ENCODE peak calls at places on chromosome 11, in four cellular contexts. One of them, this sample, is unnamed.

GRCh38 chr11:125923012-125923579 is 18.8 kb downstream of the DDX25 start:
- DNase-seq in colonic mucosa: peak; percentile 78
- DNase-seq in lower lobe of right lung: no peak
- DNase-seq in mesothelial cell of epicardium: no peak
- DNase-seq in this sample: peak; percentile 57

GRCh38 chr11:73188301-73188700 is 29.8 kb upstream of the P2RY2 start:
- DNase-seq in colonic mucosa: no peak
- DNase-seq in lower lobe of right lung: no peak
- DNase-seq in mesothelial cell of epicardium: no peak
- DNase-seq in this sample: peak; percentile 20

GRCh38 chr11:73308003-73308962 is at the start of gene ARHGEF17:
- DNase-seq in mesothelial cell of epicardium: peak; percentile 66
- DNase-seq in colonic mucosa: peak; percentile 68
- DNase-seq in lower lobe of right lung: peak; percentile 79
- DNase-seq in this sample: peak; percentile 79

GRCh38 chr11:123566852-123567251 is 87.6 kb downstream of the SCN3B start:
- DNase-seq in mesothelial cell of epicardium: no peak
- DNase-seq in lower lobe of right lung: no peak
- DNase-seq in colonic mucosa: no peak
- DNase-seq in this sample: no peak

GRCh38 chr11:7251836-7252682 is at the start of gene SYT9:
- DNase-seq in mesothelial cell of epicardium: peak; percentile 44
- DNase-seq in lower lobe of right lung: peak; percentile 62
- DNase-seq in colonic mucosa: peak; percentile 34
- DNase-seq in this sample: peak; percentile 45

GRCh38 chr11:15114501-15115475 is at the start of gene INSC:
- DNase-seq in lower lobe of right lung: no peak
- DNase-seq in colonic mucosa: no peak
- DNase-seq in mesothelial cell of epicardium: no peak
- DNase-seq in this sample: peak; percentile 38

GRCh38 chr11:7032692-7033091 is 12.4 kb downstream of the NLRP14 start:
- DNase-seq in mesothelial cell of epicardium: no peak
- DNase-seq in colonic mucosa: no peak
- DNase-seq in lower lobe of right lung: no peak
- DNase-seq in this sample: no peak

GRCh38 chr11:31870609-31871309 is 59.6 kb upstream of the PAX6 start:
- DNase-seq in lower lobe of right lung: peak; percentile 47
- DNase-seq in colonic mucosa: peak; percentile 37
- DNase-seq in mesothelial cell of epicardium: no peak
- DNase-seq in this sample: peak; percentile 45

GRCh38 chr11:19072464-19072863 is 11.9 kb upstream of the MRGPRX2 start:
- DNase-seq in colonic mucosa: peak; percentile 92
- DNase-seq in mesothelial cell of epicardium: no peak
- DNase-seq in lower lobe of right lung: peak; percentile 46
- DNase-seq in this sample: peak; percentile 90

GRCh38 chr11:5689551-5689983 is at the start of gene TRIM22:
- DNase-seq in colonic mucosa: peak; percentile 58
- DNase-seq in mesothelial cell of epicardium: no peak
- DNase-seq in lower lobe of right lung: peak; percentile 56
- DNase-seq in this sample: peak; percentile 39

GRCh38 chr11:100586346-100587101 is 100.6 kb upstream of the ARHGAP42 start:
- DNase-seq in lower lobe of right lung: no peak
- DNase-seq in mesothelial cell of epicardium: no peak
- DNase-seq in colonic mucosa: no peak
- DNase-seq in this sample: no peak

GRCh38 chr11:22991196-22991595 is 130.9 kb upstream of the CCDC179 start:
- DNase-seq in mesothelial cell of epicardium: no peak
- DNase-seq in lower lobe of right lung: no peak
- DNase-seq in colonic mucosa: no peak
- DNase-seq in this sample: no peak

GRCh38 chr11:119995730-119996491 is 142.0 kb downstream of the TRIM29 start:
- DNase-seq in colonic mucosa: no peak
- DNase-seq in lower lobe of right lung: no peak
- DNase-seq in mesothelial cell of epicardium: no peak
- DNase-seq in this sample: no peak

GRCh38 chr11:117842131-117842941 is 17.8 kb upstream of the FXYD2 start:
- DNase-seq in mesothelial cell of epicardium: peak; percentile 7
- DNase-seq in lower lobe of right lung: peak; percentile 52
- DNase-seq in colonic mucosa: peak; percentile 20
- DNase-seq in this sample: no peak

GRCh38 chr11:85595285-85595884 is 31.8 kb downstream of the DLG2 start:
- DNase-seq in lower lobe of right lung: no peak
- DNase-seq in mesothelial cell of epicardium: no peak
- DNase-seq in colonic mucosa: no peak
- DNase-seq in this sample: no peak

GRCh38 chr11:2517386-2518064 is 72.7 kb downstream of the KCNQ1 start:
- DNase-seq in colonic mucosa: peak; percentile 12
- DNase-seq in lower lobe of right lung: peak; percentile 26
- DNase-seq in mesothelial cell of epicardium: peak; percentile 12
- DNase-seq in this sample: no peak

GRCh38 chr11:122248130-122248529 is 132.1 kb upstream of the BLID start:
- DNase-seq in lower lobe of right lung: no peak
- DNase-seq in colonic mucosa: no peak
- DNase-seq in mesothelial cell of epicardium: no peak
- DNase-seq in this sample: no peak

GRCh38 chr11:37474889-37475288 is 876.9 kb upstream of the RAG2 start:
- DNase-seq in lower lobe of right lung: no peak
- DNase-seq in colonic mucosa: no peak
- DNase-seq in mesothelial cell of epicardium: no peak
- DNase-seq in this sample: no peak

GRCh38 chr11:67057410-67057757 is 737 bp downstream of the RHOD start:
- DNase-seq in colonic mucosa: no peak
- DNase-seq in lower lobe of right lung: no peak
- DNase-seq in mesothelial cell of epicardium: no peak
- DNase-seq in this sample: no peak

GRCh38 chr11:2474059-2474901 is 29.5 kb downstream of the KCNQ1 start:
- DNase-seq in lower lobe of right lung: peak; percentile 70
- DNase-seq in mesothelial cell of epicardium: no peak
- DNase-seq in colonic mucosa: peak; percentile 70
- DNase-seq in this sample: peak; percentile 61

GRCh38 chr11:111561801-111562325 is 21.3 kb downstream of the LAYN start:
- DNase-seq in colonic mucosa: no peak
- DNase-seq in mesothelial cell of epicardium: no peak
- DNase-seq in lower lobe of right lung: no peak
- DNase-seq in this sample: no peak

GRCh38 chr11:4095509-4096230 is 1.1 kb downstream of the RRM1 start:
- DNase-seq in colonic mucosa: no peak
- DNase-seq in lower lobe of right lung: no peak
- DNase-seq in mesothelial cell of epicardium: no peak
- DNase-seq in this sample: no peak

GRCh38 chr11:62983536-62984199 is 1.1 kb downstream of the SLC22A6 start:
- DNase-seq in colonic mucosa: no peak
- DNase-seq in lower lobe of right lung: no peak
- DNase-seq in mesothelial cell of epicardium: no peak
- DNase-seq in this sample: no peak

GRCh38 chr11:119120639-119121007 is 757 bp upstream of the HINFP start:
- DNase-seq in mesothelial cell of epicardium: no peak
- DNase-seq in colonic mucosa: no peak
- DNase-seq in lower lobe of right lung: no peak
- DNase-seq in this sample: no peak

GRCh38 chr11:68142028-68142412 is 20.8 kb upstream of the CHKA start:
- DNase-seq in lower lobe of right lung: peak; percentile 69
- DNase-seq in mesothelial cell of epicardium: no peak
- DNase-seq in colonic mucosa: no peak
- DNase-seq in this sample: no peak

GRCh38 chr11:128458316-128458715 is 129.0 kb downstream of the ETS1 start:
- DNase-seq in lower lobe of right lung: no peak
- DNase-seq in mesothelial cell of epicardium: no peak
- DNase-seq in colonic mucosa: no peak
- DNase-seq in this sample: no peak

This sample was measured in mucosa of descending colon.